ENCODE peak calls at places on chromosomes 4 and X, in six cellular contexts. One of them, this sample, is unnamed.

GRCh38 chrX:29530520-29530919 is 684.8 kb upstream of the MAGEB2 start:
- DNase-seq in iris pigment epithelial cell: peak; percentile 65
- DNase-seq in stimulated activated naive CD4-positive, alpha-beta T cell treated with Interleukin-2 at 50 U/mL for 16 hours: no peak
- DNase-seq in T-cell: no peak
- DNase-seq in fibroblast of the conjunctiva: no peak
- DNase-seq in A549: no peak
- DNase-seq in this sample: no peak

GRCh38 chrX:55118574-55118973 is 29.8 kb downstream of the PAGE2 start:
- DNase-seq in fibroblast of the conjunctiva: no peak
- DNase-seq in T-cell: no peak
- DNase-seq in iris pigment epithelial cell: no peak
- DNase-seq in A549: no peak
- DNase-seq in stimulated activated naive CD4-positive, alpha-beta T cell treated with Interleukin-2 at 50 U/mL for 16 hours: no peak
- DNase-seq in this sample: no peak

GRCh38 chr4:80454040-80454439 is 118.5 kb downstream of the CFAP299 start:
- DNase-seq in fibroblast of the conjunctiva: no peak
- DNase-seq in A549: no peak
- DNase-seq in stimulated activated naive CD4-positive, alpha-beta T cell treated with Interleukin-2 at 50 U/mL for 16 hours: no peak
- DNase-seq in T-cell: no peak
- DNase-seq in iris pigment epithelial cell: peak; percentile 14
- DNase-seq in this sample: no peak

GRCh38 chr4:176795441-176795840 is 2.7 kb upstream of the VEGFC start:
- DNase-seq in T-cell: no peak
- DNase-seq in stimulated activated naive CD4-positive, alpha-beta T cell treated with Interleukin-2 at 50 U/mL for 16 hours: no peak
- DNase-seq in A549: no peak
- DNase-seq in fibroblast of the conjunctiva: no peak
- DNase-seq in iris pigment epithelial cell: no peak
- DNase-seq in this sample: no peak

GRCh38 chr4:184453402-184454160 is 20.8 kb downstream of the IRF2 start:
- DNase-seq in T-cell: peak; percentile 57
- DNase-seq in fibroblast of the conjunctiva: peak; percentile 55
- DNase-seq in iris pigment epithelial cell: peak; percentile 97
- DNase-seq in A549: no peak
- DNase-seq in stimulated activated naive CD4-positive, alpha-beta T cell treated with Interleukin-2 at 50 U/mL for 16 hours: no peak
- DNase-seq in this sample: peak; percentile 81

GRCh38 chr4:168857546-168858314 is 152.3 kb downstream of the CBR4 start:
- DNase-seq in A549: no peak
- DNase-seq in iris pigment epithelial cell: peak; percentile 91
- DNase-seq in T-cell: no peak
- DNase-seq in fibroblast of the conjunctiva: peak; percentile 58
- DNase-seq in stimulated activated naive CD4-positive, alpha-beta T cell treated with Interleukin-2 at 50 U/mL for 16 hours: no peak
- DNase-seq in this sample: no peak

GRCh38 chr4:73683033-73683432 is 57.3 kb upstream of the CXCL8 start:
- DNase-seq in iris pigment epithelial cell: no peak
- DNase-seq in fibroblast of the conjunctiva: no peak
- DNase-seq in T-cell: no peak
- DNase-seq in stimulated activated naive CD4-positive, alpha-beta T cell treated with Interleukin-2 at 50 U/mL for 16 hours: no peak
- DNase-seq in A549: no peak
- DNase-seq in this sample: no peak

GRCh38 chr4:122669911-122670738 is 49.3 kb upstream of the IL21 start:
- DNase-seq in T-cell: no peak
- DNase-seq in iris pigment epithelial cell: no peak
- DNase-seq in stimulated activated naive CD4-positive, alpha-beta T cell treated with Interleukin-2 at 50 U/mL for 16 hours: no peak
- DNase-seq in fibroblast of the conjunctiva: no peak
- DNase-seq in A549: no peak
- DNase-seq in this sample: no peak

GRCh38 chr4:177380730-177381287 is 61.4 kb downstream of the AGA start:
- DNase-seq in fibroblast of the conjunctiva: no peak
- DNase-seq in iris pigment epithelial cell: no peak
- DNase-seq in T-cell: no peak
- DNase-seq in stimulated activated naive CD4-positive, alpha-beta T cell treated with Interleukin-2 at 50 U/mL for 16 hours: no peak
- DNase-seq in A549: peak; percentile 17
- DNase-seq in this sample: peak; percentile 41

GRCh38 chr4:32624943-32625603 is 1904.9 kb downstream of the PCDH7 start:
- DNase-seq in T-cell: no peak
- DNase-seq in iris pigment epithelial cell: peak; percentile 1
- DNase-seq in A549: no peak
- DNase-seq in stimulated activated naive CD4-positive, alpha-beta T cell treated with Interleukin-2 at 50 U/mL for 16 hours: no peak
- DNase-seq in fibroblast of the conjunctiva: no peak
- DNase-seq in this sample: no peak

GRCh38 chrX:109830704-109831206 is 97.7 kb upstream of the ACSL4 start:
- DNase-seq in T-cell: no peak
- DNase-seq in A549: no peak
- DNase-seq in stimulated activated naive CD4-positive, alpha-beta T cell treated with Interleukin-2 at 50 U/mL for 16 hours: no peak
- DNase-seq in iris pigment epithelial cell: peak; percentile 67
- DNase-seq in fibroblast of the conjunctiva: no peak
- DNase-seq in this sample: peak; percentile 72

GRCh38 chr4:38131371-38132139 is 171.4 kb downstream of the PTTG2 start:
- DNase-seq in stimulated activated naive CD4-positive, alpha-beta T cell treated with Interleukin-2 at 50 U/mL for 16 hours: peak; percentile 85
- DNase-seq in T-cell: peak; percentile 66
- DNase-seq in iris pigment epithelial cell: peak; percentile 73
- DNase-seq in fibroblast of the conjunctiva: no peak
- DNase-seq in A549: no peak
- DNase-seq in this sample: no peak

This sample was measured in NB4.